ENCODE peak calls at places on chromosomes 13 and 19, in ten cellular contexts. W, N, L, U, T, X, J, M, G and Y are unnamed samples.
A peak's percentile ranks its signal among the peaks of the same experiment; 100 is the strongest.

GRCh38 chr19:58558066-58558622 is at the start of gene UBE2M:
- DNase-seq in L (no peak), U (no peak), W (no peak), M (peak; percentile 66), T (peak; percentile 73), J (peak; percentile 31), G (no peak), X (no peak), N (peak; percentile 51), Y (no peak)

GRCh38 chr19:49017666-49018351 is 918 bp upstream of the LHB start:
- DNase-seq in M (peak; percentile 74), W (no peak), G (peak; percentile 79), N (peak; percentile 66), X (no peak), L (no peak), T (peak; percentile 53), U (peak; percentile 60), J (peak; percentile 42), Y (peak; percentile 70)

GRCh38 chr13:111862836-111863815 is 203.8 kb upstream of the SOX1 start:
- DNase-seq in J (no peak), T (no peak), N (no peak), L (no peak), X (no peak), M (no peak), G (no peak), W (no peak), U (no peak), Y (no peak)

GRCh38 chr19:46366620-46367277 is 19.9 kb downstream of the PPP5C start:
- DNase-seq in G (no peak), U (no peak), X (no peak), J (no peak), W (no peak), M (no peak), N (no peak), T (no peak), L (no peak), Y (no peak)

GRCh38 chr19:16876904-16877361 is 11.9 kb upstream of the F2RL3 start:
- DNase-seq in T (no peak), X (peak; percentile 51), W (peak; percentile 81), M (no peak), L (no peak), J (peak; percentile 84), U (no peak), G (no peak), N (peak; percentile 88), Y (peak; percentile 13)

GRCh38 chr19:40599331-40600085 is 1.7 kb upstream of the LTBP4 start:
- DNase-seq in L (no peak), U (no peak), G (peak; percentile 28), M (no peak), N (no peak), W (no peak), T (peak; percentile 51), X (no peak), J (no peak), Y (no peak)

GRCh38 chr19:46351241-46352041 is 4.6 kb downstream of the PPP5C start:
- DNase-seq in N (peak; percentile 59), W (peak; percentile 67), M (no peak), G (no peak), X (no peak), T (peak; percentile 49), L (peak; percentile 69), J (peak; percentile 35), U (no peak), Y (peak; percentile 70)

GRCh38 chr19:46745521-46746280 is at the start of gene FKRP:
- DNase-seq in T (peak; percentile 39), L (no peak), W (no peak), M (peak; percentile 87), N (no peak), U (no peak), J (no peak), X (no peak), G (peak; percentile 69), Y (no peak)

GRCh38 chr13:109271061-109271460 is 515.3 kb downstream of the IRS2 start:
- DNase-seq in U (no peak), M (no peak), X (no peak), G (no peak), L (no peak), J (no peak), T (no peak), N (no peak), W (no peak), Y (no peak)

GRCh38 chr13:109272595-109273325 is 513.6 kb downstream of the IRS2 start:
- DNase-seq in G (no peak), N (peak; percentile 59), M (no peak), T (no peak), X (no peak), L (no peak), J (peak; percentile 42), U (no peak), W (no peak), Y (no peak)

GRCh38 chr13:109273326-109273751 is 513.0 kb downstream of the IRS2 start:
- DNase-seq in U (no peak), T (no peak), G (no peak), X (peak; percentile 72), N (peak; percentile 59), J (peak; percentile 46), W (peak; percentile 91), L (no peak), M (no peak), Y (peak; percentile 65)

GRCh38 chr13:109271991-109272454 is 514.4 kb downstream of the IRS2 start:
- DNase-seq in X (peak; percentile 74), U (peak; percentile 65), W (peak; percentile 72), G (peak; percentile 60), L (no peak), T (no peak), J (peak; percentile 89), M (no peak), N (peak; percentile 90), Y (no peak)

GRCh38 chr13:109271555-109271954 is 514.8 kb downstream of the IRS2 start:
- DNase-seq in G (no peak), W (no peak), X (peak; percentile 43), J (no peak), U (no peak), T (no peak), N (no peak), L (no peak), M (no peak), Y (no peak)
- H3K4me2 ChIP-seq in G (peak overlapping the region; percentile 45), W (peak overlapping the region; percentile 54), X (peak overlapping the region; percentile 78), J (peak overlapping the region; percentile 75), U (peak overlapping the region; percentile 61), T (no peak overlapping the region), N (no peak overlapping the region), L (peak overlapping the region; percentile 90), M (no peak overlapping the region), Y (no peak overlapping the region)

DNA sequence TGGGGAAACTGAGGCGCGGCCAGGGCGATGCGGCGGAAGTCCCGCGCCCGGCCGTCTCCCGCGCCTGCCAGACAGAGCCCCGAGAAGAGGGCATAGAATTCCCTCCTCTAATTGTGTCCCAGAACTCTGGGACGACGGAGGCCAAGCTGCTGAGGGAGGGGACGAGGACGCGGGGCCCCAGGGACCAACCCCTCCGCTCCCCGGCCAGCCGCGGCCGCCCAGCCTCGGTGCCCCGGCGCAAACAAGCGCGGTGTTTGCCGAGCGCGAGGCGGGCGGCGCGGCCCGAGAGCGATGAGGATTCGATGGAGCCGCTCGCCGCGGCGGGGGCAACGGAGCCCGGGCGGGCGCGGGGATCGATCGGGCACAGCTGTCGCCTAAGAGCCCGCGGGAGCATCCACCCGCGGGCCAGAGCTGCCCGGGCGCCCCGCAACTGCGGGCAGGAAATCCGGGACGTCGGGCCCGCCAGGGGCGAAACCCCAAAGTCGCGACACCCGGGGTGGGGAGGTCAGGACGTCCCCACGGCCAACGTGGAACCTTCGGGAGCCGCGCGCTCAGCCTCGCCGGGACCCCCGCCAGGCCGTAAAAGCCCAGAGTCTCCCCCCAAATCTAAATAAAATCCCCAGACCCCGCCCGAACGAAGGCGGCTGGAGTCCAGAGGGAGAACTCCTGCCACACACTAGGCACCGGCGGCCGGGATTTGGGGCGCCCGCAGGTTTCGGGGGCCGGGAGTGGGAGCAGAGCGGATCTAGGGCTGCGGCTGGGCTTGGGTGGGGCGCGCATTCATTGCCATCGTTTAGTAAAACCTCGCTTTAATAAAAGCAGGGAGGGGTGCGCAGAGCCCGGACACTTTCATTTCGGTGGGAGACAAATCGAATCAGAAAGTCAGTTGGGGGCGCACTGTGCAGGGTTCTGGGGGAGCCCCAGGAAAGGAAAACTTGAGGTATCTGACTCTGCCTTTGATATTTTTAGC is 3.6 kb upstream of the ONECUT3 start:
- DNase-seq in U (no peak), M (no peak), L (no peak), G (peak; percentile 63), J (no peak), X (no peak), N (no peak), W (no peak), T (no peak), Y (no peak)
- H3K4me1 ChIP-seq in U (peaks cover 35% of the 10 kb centered on the region), M (peaks cover 76% of the 10 kb centered on the region), L (peaks cover 36% of the 10 kb centered on the region), G (peaks cover 26% of the 10 kb centered on the region), J (peaks cover 14% of the 10 kb centered on the region), X (peaks cover 8% of the 10 kb centered on the region), N (peaks cover 11% of the 10 kb centered on the region), W (peaks cover 39% of the 10 kb centered on the region), T (no peaks in the 10 kb centered on the region), Y (peaks cover 16% of the 10 kb centered on the region)

DNA sequence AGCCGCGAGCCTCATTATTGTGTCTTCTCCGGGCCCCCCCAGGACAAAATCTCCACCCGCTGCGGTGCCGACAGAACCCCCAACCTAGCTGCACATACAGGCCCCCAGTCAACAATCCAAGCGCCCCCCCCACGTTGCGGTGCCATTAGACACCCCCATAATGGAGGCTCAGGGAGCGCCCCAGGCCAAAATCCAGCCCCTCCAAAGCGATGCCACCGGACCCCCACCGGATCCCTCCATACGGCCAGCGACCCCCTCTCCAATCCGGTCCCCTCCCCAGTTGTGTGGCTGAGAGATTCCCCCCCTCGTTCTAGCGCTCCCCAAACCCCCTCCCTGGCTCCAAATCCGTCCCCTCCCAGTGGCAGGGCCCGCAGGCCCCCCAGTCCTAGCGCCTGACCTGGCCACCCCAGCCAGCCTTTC is 21.5 kb upstream of the SEMA6B start:
- DNase-seq in L (no peak), W (no peak), N (no peak), X (no peak), M (no peak), G (no peak), U (no peak), T (no peak), J (no peak), Y (no peak)
- TF ChIP-seq EZH2 in L (peak; percentile 45), W (no peak), N (peak; percentile 70), X (no peak), M (no peak), G (no peak), U (no peak), T (peak; percentile 29), J (peak; percentile 84), Y (no peak)

GRCh38 chr13:109208522-109208921 is 577.9 kb downstream of the IRS2 start:
- DNase-seq in N (no peak), X (no peak), U (no peak), T (no peak), W (no peak), J (no peak), M (no peak), L (no peak), G (no peak), Y (no peak)

GRCh38 chr13:109206616-109207015 is 577.2 kb downstream of the MYO16 start:
- DNase-seq in W (no peak), U (no peak), G (no peak), X (no peak), M (no peak), L (no peak), J (no peak), N (no peak), T (peak; percentile 66), Y (no peak)

GRCh38 chr13:109205315-109205714 is 575.9 kb downstream of the MYO16 start:
- DNase-seq in T (no peak), N (peak; percentile 19), X (no peak), W (no peak), U (no peak), L (no peak), J (no peak), G (no peak), M (no peak), Y (peak; percentile 15)

GRCh38 chr13:109209526-109209925 is 576.9 kb downstream of the IRS2 start:
- DNase-seq in J (no peak), X (no peak), N (no peak), T (no peak), G (no peak), L (no peak), M (no peak), W (no peak), U (no peak), Y (no peak)

GRCh38 chr13:109207618-109208017 is 578.2 kb downstream of the MYO16 start:
- DNase-seq in U (no peak), G (no peak), L (no peak), W (no peak), M (no peak), X (no peak), T (no peak), N (no peak), J (no peak), Y (no peak)
- H3K4me2 ChIP-seq in U (no peak overlapping the region), G (no peak overlapping the region), L (no peak overlapping the region), W (no peak overlapping the region), M (no peak overlapping the region), X (no peak overlapping the region), T (no peak overlapping the region), N (no peak overlapping the region), J (no peak overlapping the region), Y (no peak overlapping the region)